ENCODE peak calls at places on chromosomes 6 and 20, in ten cellular contexts. One of them, this sample, is unnamed.

GRCh38 chr20:53164072-53164471 is 191.9 kb downstream of the TSHZ2 start:
- DNase-seq in activated T-helper 1 cell treated with Interleukin-2 at 50 U/mL for 16 hours: no peak
- DNase-seq in renal cortical epithelial cell: no peak
- DNase-seq in AG09319: no peak
- DNase-seq in posterior cingulate gyrus: no peak
- DNase-seq in HCT116: no peak
- DNase-seq in heart left ventricle: no peak
- DNase-seq in epithelial cell of prostate: no peak
- DNase-seq in prostate gland: no peak
- DNase-seq in GM10248: no peak
- DNase-seq in this sample: no peak

GRCh38 chr6:132236744-132237143 is 164.5 kb downstream of the MOXD1 start:
- DNase-seq in activated T-helper 1 cell treated with Interleukin-2 at 50 U/mL for 16 hours: no peak
- DNase-seq in renal cortical epithelial cell: no peak
- DNase-seq in AG09319: no peak
- DNase-seq in posterior cingulate gyrus: no peak
- DNase-seq in HCT116: no peak
- DNase-seq in heart left ventricle: no peak
- DNase-seq in epithelial cell of prostate: no peak
- DNase-seq in prostate gland: no peak
- DNase-seq in GM10248: no peak
- DNase-seq in this sample: no peak

GRCh38 chr6:134166529-134167221 is 114.3 kb upstream of the SLC2A12 start:
- DNase-seq in activated T-helper 1 cell treated with Interleukin-2 at 50 U/mL for 16 hours: no peak
- DNase-seq in renal cortical epithelial cell: peak
- DNase-seq in AG09319: no peak
- DNase-seq in posterior cingulate gyrus: no peak
- DNase-seq in HCT116: no peak
- DNase-seq in heart left ventricle: no peak
- DNase-seq in epithelial cell of prostate: no peak
- DNase-seq in prostate gland: peak
- DNase-seq in GM10248: no peak
- DNase-seq in this sample: no peak

GRCh38 chr6:84554069-84554468 is 210.3 kb downstream of the TBX18 start:
- DNase-seq in activated T-helper 1 cell treated with Interleukin-2 at 50 U/mL for 16 hours: no peak
- DNase-seq in renal cortical epithelial cell: no peak
- DNase-seq in AG09319: peak
- DNase-seq in posterior cingulate gyrus: no peak
- DNase-seq in HCT116: no peak
- DNase-seq in heart left ventricle: no peak
- DNase-seq in epithelial cell of prostate: no peak
- DNase-seq in prostate gland: no peak
- DNase-seq in GM10248: no peak
- DNase-seq in this sample: no peak

GRCh38 chr6:7311171-7311570 is 1.8 kb downstream of the SSR1 start:
- DNase-seq in activated T-helper 1 cell treated with Interleukin-2 at 50 U/mL for 16 hours: no peak
- DNase-seq in renal cortical epithelial cell: no peak
- DNase-seq in AG09319: no peak
- DNase-seq in posterior cingulate gyrus: no peak
- DNase-seq in HCT116: no peak
- DNase-seq in heart left ventricle: no peak
- DNase-seq in epithelial cell of prostate: no peak
- DNase-seq in prostate gland: no peak
- DNase-seq in GM10248: no peak
- DNase-seq in this sample: no peak

GRCh38 chr6:89940225-89941027 is 46.2 kb downstream of the GJA10 start:
- DNase-seq in activated T-helper 1 cell treated with Interleukin-2 at 50 U/mL for 16 hours: peak
- DNase-seq in renal cortical epithelial cell: peak
- DNase-seq in AG09319: peak
- DNase-seq in posterior cingulate gyrus: peak
- DNase-seq in HCT116: peak
- DNase-seq in heart left ventricle: no peak
- DNase-seq in epithelial cell of prostate: no peak
- DNase-seq in prostate gland: peak
- DNase-seq in GM10248: peak
- DNase-seq in this sample: peak

GRCh38 chr6:45479834-45480696 is 102.3 kb upstream of the SUPT3H start:
- DNase-seq in activated T-helper 1 cell treated with Interleukin-2 at 50 U/mL for 16 hours: no peak
- DNase-seq in renal cortical epithelial cell: peak
- DNase-seq in AG09319: peak
- DNase-seq in posterior cingulate gyrus: no peak
- DNase-seq in HCT116: no peak
- DNase-seq in heart left ventricle: no peak
- DNase-seq in epithelial cell of prostate: no peak
- DNase-seq in prostate gland: no peak
- DNase-seq in GM10248: peak
- DNase-seq in this sample: no peak

GRCh38 chr6:26249709-26249958 is 115.4 kb upstream of the BTN3A2 start:
- DNase-seq in activated T-helper 1 cell treated with Interleukin-2 at 50 U/mL for 16 hours: no peak
- DNase-seq in renal cortical epithelial cell: no peak
- DNase-seq in AG09319: no peak
- DNase-seq in posterior cingulate gyrus: no peak
- DNase-seq in HCT116: no peak
- DNase-seq in heart left ventricle: no peak
- DNase-seq in epithelial cell of prostate: no peak
- DNase-seq in prostate gland: no peak
- DNase-seq in GM10248: no peak
- DNase-seq in this sample: no peak

GRCh38 chr6:21587182-21587924 is 6.2 kb upstream of the SOX4 start:
- DNase-seq in activated T-helper 1 cell treated with Interleukin-2 at 50 U/mL for 16 hours: no peak
- DNase-seq in renal cortical epithelial cell: peak
- DNase-seq in AG09319: no peak
- DNase-seq in posterior cingulate gyrus: peak
- DNase-seq in HCT116: peak
- DNase-seq in heart left ventricle: peak
- DNase-seq in epithelial cell of prostate: no peak
- DNase-seq in prostate gland: peak
- DNase-seq in GM10248: peak
- DNase-seq in this sample: no peak

GRCh38 chr20:615494-615893 is 5.4 kb upstream of the TCF15 start:
- DNase-seq in activated T-helper 1 cell treated with Interleukin-2 at 50 U/mL for 16 hours: no peak
- DNase-seq in renal cortical epithelial cell: no peak
- DNase-seq in AG09319: no peak
- DNase-seq in posterior cingulate gyrus: peak
- DNase-seq in HCT116: no peak
- DNase-seq in heart left ventricle: no peak
- DNase-seq in epithelial cell of prostate: no peak
- DNase-seq in prostate gland: no peak
- DNase-seq in GM10248: no peak
- DNase-seq in this sample: no peak

GRCh38 chr6:147782302-147782701 is 273.8 kb downstream of the SAMD5 start:
- DNase-seq in activated T-helper 1 cell treated with Interleukin-2 at 50 U/mL for 16 hours: no peak
- DNase-seq in renal cortical epithelial cell: peak
- DNase-seq in AG09319: no peak
- DNase-seq in posterior cingulate gyrus: no peak
- DNase-seq in HCT116: no peak
- DNase-seq in heart left ventricle: no peak
- DNase-seq in epithelial cell of prostate: no peak
- DNase-seq in prostate gland: no peak
- DNase-seq in GM10248: no peak
- DNase-seq in this sample: no peak

GRCh38 chr20:10369723-10370090 is 64.3 kb downstream of the MKKS start:
- DNase-seq in activated T-helper 1 cell treated with Interleukin-2 at 50 U/mL for 16 hours: no peak
- DNase-seq in renal cortical epithelial cell: peak
- DNase-seq in AG09319: peak
- DNase-seq in posterior cingulate gyrus: no peak
- DNase-seq in HCT116: no peak
- DNase-seq in heart left ventricle: no peak
- DNase-seq in epithelial cell of prostate: no peak
- DNase-seq in prostate gland: no peak
- DNase-seq in GM10248: no peak
- DNase-seq in this sample: no peak

GRCh38 chr6:49606696-49607390 is 29.8 kb downstream of the RHAG start:
- DNase-seq in activated T-helper 1 cell treated with Interleukin-2 at 50 U/mL for 16 hours: no peak
- DNase-seq in renal cortical epithelial cell: peak
- DNase-seq in AG09319: peak
- DNase-seq in posterior cingulate gyrus: no peak
- DNase-seq in HCT116: peak
- DNase-seq in heart left ventricle: no peak
- DNase-seq in epithelial cell of prostate: peak
- DNase-seq in prostate gland: peak
- DNase-seq in GM10248: peak
- DNase-seq in this sample: no peak

GRCh38 chr6:43953794-43954310 is 173.4 kb downstream of the MRPL14 start:
- DNase-seq in activated T-helper 1 cell treated with Interleukin-2 at 50 U/mL for 16 hours: no peak
- DNase-seq in renal cortical epithelial cell: no peak
- DNase-seq in AG09319: no peak
- DNase-seq in posterior cingulate gyrus: no peak
- DNase-seq in HCT116: no peak
- DNase-seq in heart left ventricle: no peak
- DNase-seq in epithelial cell of prostate: no peak
- DNase-seq in prostate gland: no peak
- DNase-seq in GM10248: no peak
- DNase-seq in this sample: no peak

GRCh38 chr6:148203281-148203925 is 139.2 kb upstream of the SASH1 start:
- DNase-seq in activated T-helper 1 cell treated with Interleukin-2 at 50 U/mL for 16 hours: no peak
- DNase-seq in renal cortical epithelial cell: no peak
- DNase-seq in AG09319: no peak
- DNase-seq in posterior cingulate gyrus: no peak
- DNase-seq in HCT116: no peak
- DNase-seq in heart left ventricle: no peak
- DNase-seq in epithelial cell of prostate: no peak
- DNase-seq in prostate gland: no peak
- DNase-seq in GM10248: no peak
- DNase-seq in this sample: no peak

GRCh38 chr6:170050591-170051041 is 240.3 kb downstream of the DLL1 start:
- DNase-seq in activated T-helper 1 cell treated with Interleukin-2 at 50 U/mL for 16 hours: no peak
- DNase-seq in renal cortical epithelial cell: no peak
- DNase-seq in AG09319: no peak
- DNase-seq in posterior cingulate gyrus: no peak
- DNase-seq in HCT116: no peak
- DNase-seq in heart left ventricle: no peak
- DNase-seq in epithelial cell of prostate: no peak
- DNase-seq in prostate gland: no peak
- DNase-seq in GM10248: no peak
- DNase-seq in this sample: no peak

GRCh38 chr6:153002613-153003293 is at the start of gene MTRF1L:
- DNase-seq in activated T-helper 1 cell treated with Interleukin-2 at 50 U/mL for 16 hours: peak
- DNase-seq in renal cortical epithelial cell: peak
- DNase-seq in AG09319: peak
- DNase-seq in posterior cingulate gyrus: peak
- DNase-seq in HCT116: peak
- DNase-seq in heart left ventricle: peak
- DNase-seq in epithelial cell of prostate: peak
- DNase-seq in prostate gland: peak
- DNase-seq in GM10248: peak
- DNase-seq in this sample: peak

GRCh38 chr20:17849901-17850673 is 118.5 kb downstream of the SNX5 start:
- DNase-seq in activated T-helper 1 cell treated with Interleukin-2 at 50 U/mL for 16 hours: no peak
- DNase-seq in renal cortical epithelial cell: peak
- DNase-seq in AG09319: peak
- DNase-seq in posterior cingulate gyrus: no peak
- DNase-seq in HCT116: peak
- DNase-seq in heart left ventricle: peak
- DNase-seq in epithelial cell of prostate: peak
- DNase-seq in prostate gland: no peak
- DNase-seq in GM10248: no peak
- DNase-seq in this sample: no peak

GRCh38 chr20:23047738-23048214 is 1.7 kb downstream of the THBD start:
- DNase-seq in activated T-helper 1 cell treated with Interleukin-2 at 50 U/mL for 16 hours: no peak
- DNase-seq in renal cortical epithelial cell: no peak
- DNase-seq in AG09319: no peak
- DNase-seq in posterior cingulate gyrus: peak
- DNase-seq in HCT116: no peak
- DNase-seq in heart left ventricle: peak
- DNase-seq in epithelial cell of prostate: no peak
- DNase-seq in prostate gland: no peak
- DNase-seq in GM10248: no peak
- DNase-seq in this sample: no peak

GRCh38 chr6:168227840-168228239 is 91.7 kb downstream of the DACT2 start:
- DNase-seq in activated T-helper 1 cell treated with Interleukin-2 at 50 U/mL for 16 hours: no peak
- DNase-seq in renal cortical epithelial cell: no peak
- DNase-seq in AG09319: no peak
- DNase-seq in posterior cingulate gyrus: no peak
- DNase-seq in HCT116: no peak
- DNase-seq in heart left ventricle: no peak
- DNase-seq in epithelial cell of prostate: no peak
- DNase-seq in prostate gland: no peak
- DNase-seq in GM10248: no peak
- DNase-seq in this sample: no peak

GRCh38 chr6:161696828-161697227 is 423.0 kb upstream of the AGPAT4 start:
- DNase-seq in activated T-helper 1 cell treated with Interleukin-2 at 50 U/mL for 16 hours: no peak
- DNase-seq in renal cortical epithelial cell: peak
- DNase-seq in AG09319: no peak
- DNase-seq in posterior cingulate gyrus: no peak
- DNase-seq in HCT116: no peak
- DNase-seq in heart left ventricle: no peak
- DNase-seq in epithelial cell of prostate: no peak
- DNase-seq in prostate gland: no peak
- DNase-seq in GM10248: no peak
- DNase-seq in this sample: no peak

GRCh38 chr20:60761056-60761455 is 491.0 kb upstream of the CDH4 start:
- DNase-seq in activated T-helper 1 cell treated with Interleukin-2 at 50 U/mL for 16 hours: no peak
- DNase-seq in renal cortical epithelial cell: no peak
- DNase-seq in AG09319: no peak
- DNase-seq in posterior cingulate gyrus: no peak
- DNase-seq in HCT116: no peak
- DNase-seq in heart left ventricle: no peak
- DNase-seq in epithelial cell of prostate: no peak
- DNase-seq in prostate gland: no peak
- DNase-seq in GM10248: no peak
- DNase-seq in this sample: no peak

GRCh38 chr20:7496394-7497111 is 443.7 kb downstream of the HAO1 start:
- DNase-seq in activated T-helper 1 cell treated with Interleukin-2 at 50 U/mL for 16 hours: no peak
- DNase-seq in renal cortical epithelial cell: peak
- DNase-seq in AG09319: peak
- DNase-seq in posterior cingulate gyrus: no peak
- DNase-seq in HCT116: no peak
- DNase-seq in heart left ventricle: no peak
- DNase-seq in epithelial cell of prostate: no peak
- DNase-seq in prostate gland: no peak
- DNase-seq in GM10248: no peak
- DNase-seq in this sample: no peak

This sample was measured in CD4-positive, alpha-beta T cell.